ENCODE peak calls at places on chromosomes 11 and 22, in ten cellular contexts. A is activated T-cell treated with anti-CD3 and anti-CD28 coated beads, Interleukin-2, amount 50 U/mL, for 72 hours; I is NCI-H1105; K is stimulated activated CD4-positive, alpha-beta T cell treated with anti-CD3 and anti-CD28 coated beads, TNF-alpha, amount 100 ng/mL, for 48 hours; E is stimulated activated CD8-positive, alpha-beta memory T cell treated with anti-CD3 and anti-CD28 coated beads, Interleukin-4, amount 100 ng/mL, for 4 hours; X is neural crest cell; S is posterior cingulate gyrus; D is ELF-1; M is mesenchymal stem cell; L is nephron progenitor cell. W is an unnamed sample.

GRCh38 chr11:12356944-12357655 is 20.3 kb upstream of the PARVA start:
- DNase-seq in D (peak), K (no peak), I (no peak), X (no peak), A (no peak), L (no peak), S (no peak), M (no peak), E (no peak), W (no peak)

GRCh38 chr11:587978-588380 is 11.7 kb downstream of the PHRF1 start:
- DNase-seq in M (peak), K (peak), S (no peak), A (peak), L (no peak), X (no peak), D (no peak), E (peak), I (no peak), W (peak)

GRCh38 chr11:13993096-13993760 is 30.7 kb downstream of the SPON1 start:
- DNase-seq in M (no peak), X (no peak), E (no peak), K (no peak), L (no peak), D (no peak), A (no peak), I (no peak), S (no peak), W (no peak)

GRCh38 chr11:59281177-59281576 is 68.5 kb upstream of the MPEG1 start:
- DNase-seq in X (no peak), I (no peak), K (no peak), L (no peak), A (no peak), S (no peak), M (no peak), D (no peak), E (no peak), W (no peak)

GRCh38 chr22:24440718-24441405 is 13.5 kb downstream of the ADORA2A start:
- DNase-seq in I (no peak), S (no peak), L (no peak), D (no peak), A (no peak), E (no peak), M (no peak), K (no peak), X (no peak), W (no peak)

GRCh38 chr11:35820614-35821013 is 123.2 kb upstream of the LDLRAD3 start:
- DNase-seq in L (no peak), D (no peak), A (no peak), E (no peak), K (no peak), S (no peak), M (no peak), I (no peak), X (no peak), W (no peak)

GRCh38 chr22:25346859-25347751 is 127.7 kb downstream of the CRYBB2 start:
- DNase-seq in X (no peak), M (no peak), E (no peak), L (no peak), K (no peak), A (no peak), S (no peak), I (no peak), D (no peak), W (no peak)

GRCh38 chr11:133810766-133811165 is 34.5 kb downstream of the SPATA19 start:
- DNase-seq in L (no peak), S (no peak), E (no peak), I (no peak), M (no peak), X (no peak), A (no peak), K (no peak), D (no peak), W (no peak)

GRCh38 chr11:102220728-102221467 is 96.4 kb upstream of the BIRC3 start:
- DNase-seq in X (no peak), K (no peak), S (no peak), M (no peak), E (no peak), A (no peak), I (no peak), L (no peak), D (no peak), W (no peak)

GRCh38 chr11:57230797-57231538 is 6.1 kb downstream of the APLNR start:
- DNase-seq in S (no peak), A (no peak), M (no peak), E (no peak), K (no peak), L (no peak), D (peak), I (no peak), X (no peak), W (no peak)